ENCODE peak calls at places on chromosome 1, in nine cellular contexts. K is HFFc6; S is amniotic stem cell; E is GM12865; C is nephron progenitor cell; P is EL; R is H9; G is stimulated activated CD4-positive, alpha-beta T cell treated with anti-CD3 and anti-CD28 coated beads, Interleukin-4, amount 100 ng/mL, for 1 hour; H is astrocyte of the spinal cord. J is an unnamed sample.

GRCh38 chr1:50604580-50604979 is 181.3 kb upstream of the DMRTA2 start:
- DNase-seq in K (no peak), S (no peak), E (no peak), C (no peak), P (no peak), R (no peak), G (no peak), H (no peak), J (no peak)

GRCh38 chr1:225598847-225599246 is 54.1 kb downstream of the ENAH start:
- DNase-seq in K (no peak), S (no peak), E (no peak), C (no peak), P (no peak), R (no peak), G (no peak), H (no peak), J (no peak)

GRCh38 chr1:78240755-78241154 is 195.0 kb downstream of the GIPC2 start:
- DNase-seq in K (no peak), S (no peak), E (no peak), C (no peak), P (no peak), R (no peak), G (no peak), H (no peak), J (no peak)

GRCh38 chr1:96080925-96081324 is 640.7 kb upstream of the PTBP2 start:
- DNase-seq in K (no peak), S (no peak), E (no peak), C (no peak), P (peak), R (no peak), G (no peak), H (peak), J (no peak)

GRCh38 chr1:103513720-103514119 is 11.8 kb upstream of the RNPC3 start:
- DNase-seq in K (no peak), S (no peak), E (no peak), C (no peak), P (no peak), R (no peak), G (no peak), H (no peak), J (no peak)

GRCh38 chr1:5099558-5099957 is 445.1 kb downstream of the AJAP1 start:
- DNase-seq in K (no peak), S (no peak), E (no peak), C (no peak), P (no peak), R (peak), G (no peak), H (no peak), J (no peak)

GRCh38 chr1:203189951-203190352 is 3.4 kb upstream of the CHI3L1 start:
- DNase-seq in K (no peak), S (no peak), E (no peak), C (no peak), P (no peak), R (no peak), G (no peak), H (no peak), J (no peak)

GRCh38 chr1:20449736-20450311 is 36.2 kb downstream of the CAMK2N1 start:
- DNase-seq in K (peak), S (no peak), E (no peak), C (no peak), P (no peak), R (no peak), G (no peak), H (no peak), J (no peak)

GRCh38 chr1:182366596-182366995 is 25.0 kb downstream of the GLUL start:
- DNase-seq in K (no peak), S (no peak), E (no peak), C (no peak), P (no peak), R (no peak), G (no peak), H (no peak), J (no peak)

GRCh38 chr1:48916121-48917069 is 139.7 kb upstream of the BEND5 start:
- DNase-seq in K (no peak), S (peak), E (peak), C (peak), P (peak), R (peak), G (no peak), H (peak), J (peak)

GRCh38 chr1:156115514-156116374 is 1.2 kb downstream of the LMNA start:
- DNase-seq in K (peak), S (no peak), E (no peak), C (peak), P (peak), R (peak), G (no peak), H (peak), J (no peak)

GRCh38 chr1:91731815-91732214 is 154.1 kb downstream of the TGFBR3 start:
- DNase-seq in K (no peak), S (no peak), E (no peak), C (no peak), P (peak), R (no peak), G (peak), H (peak), J (no peak)

GRCh38 chr1:84632975-84633427 is 57.3 kb downstream of the SSX2IP start:
- DNase-seq in K (peak), S (peak), E (no peak), C (no peak), P (peak), R (no peak), G (no peak), H (peak), J (no peak)

J was measured in iPS DF 19.7.